ENCODE peak calls at places on chromosomes 2 and 18, in four cellular contexts. X is K562, C is GM12878, W is HL-60. G is an unnamed sample.

GRCh38 chr2:64987963-64988419 is 1.2 kb upstream of the SLC1A4 start:
- DNase-seq in X (no peak), C (peak), W (peak), G (no peak)

GRCh38 chr2:37376421-37377186 is 32.2 kb downstream of the QPCT start:
- DNase-seq in X (no peak), C (peak), W (no peak), G (no peak)

GRCh38 chr2:227509824-227510619 is 38.1 kb downstream of the AGFG1 start:
- DNase-seq in X (peak), C (no peak), W (no peak), G (no peak)

GRCh38 chr18:48514786-48515185 is 24.0 kb upstream of the CTIF start:
- DNase-seq in X (no peak), C (no peak), W (no peak), G (no peak)

GRCh38 chr2:40723194-40723593 is 271.3 kb upstream of the SLC8A1 start:
- DNase-seq in X (no peak), C (no peak), W (no peak), G (no peak)

GRCh38 chr2:173161040-173161439 is 85.4 kb downstream of the MAP3K20 start:
- DNase-seq in X (no peak), C (no peak), W (no peak), G (no peak)

GRCh38 chr18:4450065-4450676 is 4.9 kb downstream of the DLGAP1 start:
- DNase-seq in X (no peak), C (no peak), W (no peak), G (no peak)

GRCh38 chr2:65057391-65058052 is 1.3 kb downstream of the CEP68 start:
- DNase-seq in X (peak), C (peak), W (peak), G (peak)

GRCh38 chr18:58407263-58407648 is 221.6 kb downstream of the ALPK2 start:
- DNase-seq in X (no peak), C (no peak), W (no peak), G (no peak)

GRCh38 chr2:142603761-142604160 is 273.7 kb upstream of the KYNU start:
- DNase-seq in X (no peak), C (no peak), W (no peak), G (no peak)

GRCh38 chr18:5543036-5543671 is 643 bp downstream of the EPB41L3 start:
- DNase-seq in X (no peak), C (no peak), W (peak), G (no peak)

GRCh38 chr18:63511285-63511684 is 30.9 kb upstream of the SERPINB12 start:
- DNase-seq in X (peak), C (no peak), W (peak), G (no peak)

GRCh38 chr2:240569523-240569997 is 1.3 kb downstream of the RNPEPL1 start:
- DNase-seq in X (no peak), C (no peak), W (no peak), G (no peak)

GRCh38 chr18:2909431-2910140 is 62.8 kb downstream of the EMILIN2 start:
- DNase-seq in X (no peak), C (no peak), W (no peak), G (no peak)

GRCh38 chr2:184692137-184692734 is 93.9 kb downstream of the ZNF804A start:
- DNase-seq in X (no peak), C (no peak), W (no peak), G (no peak)

GRCh38 chr2:74017181-74017580 is 32.5 kb downstream of the TET3 start:
- DNase-seq in X (no peak), C (no peak), W (no peak), G (no peak)

GRCh38 chr2:217943379-217944321 is 59.1 kb downstream of the TNS1 start:
- DNase-seq in X (peak), C (no peak), W (no peak), G (peak)

GRCh38 chr2:128313076-128313836 is 5.4 kb downstream of the HS6ST1 start:
- DNase-seq in X (no peak), C (no peak), W (no peak), G (no peak)

GRCh38 chr2:42045956-42046748 is 1.7 kb upstream of the PKDCC start:
- DNase-seq in X (no peak), C (no peak), W (no peak), G (no peak)

GRCh38 chr2:204731996-204732395 is 186.7 kb downstream of the PARD3B start:
- DNase-seq in X (no peak), C (no peak), W (no peak), G (no peak)

GRCh38 chr2:238811765-238812164 is 36.1 kb upstream of the TWIST2 start:
- DNase-seq in X (no peak), C (no peak), W (no peak), G (no peak)

GRCh38 chr2:24831736-24832421 is 38.7 kb downstream of the CENPO start:
- DNase-seq in X (no peak), C (no peak), W (no peak), G (no peak)

GRCh38 chr2:217746741-217747287 is 256.0 kb downstream of the TNS1 start:
- DNase-seq in X (no peak), C (no peak), W (no peak), G (no peak)

GRCh38 chr2:393711-394696 is 106.1 kb upstream of the ALKAL2 start:
- DNase-seq in X (peak), C (no peak), W (peak), G (peak)

GRCh38 chr2:64606495-64607363 is 47.0 kb downstream of the SERTAD2 start:
- DNase-seq in X (peak), C (peak), W (peak), G (peak)

GRCh38 chr2:120134263-120134662 is 88.9 kb downstream of the TMEM185B start:
- DNase-seq in X (no peak), C (no peak), W (no peak), G (no peak)

GRCh38 chr2:178403671-178404379 is 47.1 kb downstream of the PRKRA start:
- DNase-seq in X (no peak), C (peak), W (no peak), G (no peak)
- TF ChIP-seq SPI1 in X (no peak), C (no peak), W (no peak), G (no peak)

DNA sequence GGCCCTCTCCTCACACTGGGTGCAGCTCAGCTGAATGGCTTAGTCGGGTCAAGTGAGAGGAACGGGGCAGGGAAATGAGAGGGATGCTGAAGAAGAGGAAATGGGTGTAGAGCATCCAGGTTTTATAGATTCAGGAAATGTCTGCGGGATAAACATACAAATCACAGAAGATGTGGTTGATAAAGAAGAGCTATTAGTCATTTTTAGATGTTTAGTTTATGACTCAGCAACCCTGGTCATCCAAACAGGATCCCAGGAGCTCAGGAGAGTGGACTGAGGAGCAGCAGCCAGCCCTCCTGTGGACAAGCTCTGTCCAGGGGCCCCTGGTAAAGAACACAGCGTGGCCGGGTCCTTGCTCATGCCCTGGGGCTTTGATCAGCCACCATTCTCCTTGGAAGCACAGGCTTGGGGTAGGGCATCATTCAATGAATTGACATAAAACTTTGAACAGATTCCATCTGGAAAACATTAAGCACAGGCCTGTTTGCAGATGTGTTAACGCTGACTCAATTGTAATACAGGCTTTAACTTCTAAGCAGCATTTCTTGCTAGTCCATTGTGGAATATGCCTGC is 83.0 kb downstream of the NPAS2 start:
- DNase-seq in X (no peak), C (no peak), W (no peak), G (no peak)
- TF ChIP-seq POLR2AphosphoS5 in X (no peak), C (no peak), W (no peak), G (no peak)

GRCh38 chr2:10016001-10016801 is 27.1 kb upstream of the KLF11 start:
- DNase-seq in X (no peak), C (no peak), W (no peak), G (no peak)

GRCh38 chr2:10017313-10017941 is 25.9 kb upstream of the KLF11 start:
- DNase-seq in X (no peak), C (no peak), W (no peak), G (no peak)

GRCh38 chr2:10019174-10019971 is 24.0 kb upstream of the KLF11 start:
- DNase-seq in X (no peak), C (no peak), W (no peak), G (no peak)

GRCh38 chr2:10014418-10015190 is 28.7 kb upstream of the KLF11 start:
- DNase-seq in X (no peak), C (no peak), W (no peak), G (no peak)

GRCh38 chr2:10016802-10017258 is 26.5 kb upstream of the KLF11 start:
- DNase-seq in X (no peak), C (no peak), W (no peak), G (no peak)
- TF ChIP-seq SPI1 in X (no peak), C (no peak), W (no peak), G (no peak)

DNA sequence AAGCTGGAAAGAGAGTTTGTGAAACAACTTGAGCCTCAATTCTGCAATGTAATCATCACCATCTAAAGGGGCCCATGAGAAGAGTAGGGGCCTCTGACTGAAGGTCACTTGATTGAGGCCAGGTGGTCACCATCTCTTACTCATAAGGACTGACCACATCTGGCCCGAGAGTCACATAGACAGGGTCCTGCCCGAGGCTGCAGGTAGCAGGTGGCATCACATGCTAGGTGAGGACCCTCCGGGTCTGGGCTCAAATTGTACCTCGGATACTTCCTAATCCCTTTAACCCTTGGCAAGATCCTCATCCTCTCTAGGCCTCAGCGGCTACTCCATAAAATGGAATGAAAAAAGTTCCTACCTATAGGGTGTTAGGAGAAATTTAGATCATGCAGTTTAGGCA is 16.7 kb downstream of the FHL2 start:
- DNase-seq in X (no peak), C (no peak), W (no peak), G (no peak)
- TF ChIP-seq POLR2AphosphoS5 in X (no peak), C (no peak), W (no peak), G (no peak)

GRCh38 chr2:229715895-229716507 is 1.6 kb upstream of the DNER start:
- DNase-seq in X (peak), C (no peak), W (peak), G (no peak)
- TF ChIP-seq SPI1 in X (no peak), C (no peak), W (no peak), G (no peak)

GRCh38 chr2:221572180-221572820 is at the start of gene EPHA4:
- DNase-seq in X (peak), C (no peak), W (no peak), G (peak)
- TF ChIP-seq POLR2AphosphoS5 in X (no peak), C (no peak), W (no peak), G (no peak)

GRCh38 chr18:35376393-35376741 is 770 bp downstream of the ZNF396 start:
- DNase-seq in X (peak), C (no peak), W (peak), G (peak)
- TF ChIP-seq SPI1 in X (peak), C (peak), W (peak), G (peak)

G was measured in GM12891.